ENCODE peak calls at places on chromosomes 5 and 9, in ten cellular contexts. P is stimulated activated CD8-positive, alpha-beta memory T cell treated with anti-CD3 and anti-CD28 coated beads, Interleukin-4, amount 100 ng/mL, for 4 hours; J is stimulated activated CD4-positive, alpha-beta T cell treated with anti-CD3 and anti-CD28 coated beads, Interleukin-1b, Interleukin-23, amount 100 ng/mL, for 1 hour; M is T-helper 17 cell; N is AG10803; Y is fibroblast of pulmonary artery; S is putamen; O is activated T-cell treated with anti-CD3 and anti-CD28 coated beads, Interleukin-2, amount 50 U/mL, for 1 hour; Q is GM12864; U is NCI-H748 treated with DMSO at 0.1 percent for 48 hours. C is an unnamed sample.

GRCh38 chr9:4852419-4852818 is 59.7 kb downstream of the RCL1 start:
- DNase-seq in P (no peak), J (no peak), M (no peak), N (no peak), Y (no peak), S (no peak), O (no peak), Q (no peak), U (no peak), C (no peak)

GRCh38 chr5:97737608-97738007 is 554.6 kb upstream of the RIOK2 start:
- DNase-seq in P (no peak), J (no peak), M (no peak), N (no peak), Y (no peak), S (no peak), O (no peak), Q (no peak), U (no peak), C (no peak)

GRCh38 chr9:99680191-99680590 is 141.5 kb upstream of the NR4A3 start:
- DNase-seq in P (no peak), J (no peak), M (no peak), N (peak), Y (no peak), S (no peak), O (no peak), Q (no peak), U (no peak), C (no peak)

GRCh38 chr9:124040186-124040920 is 28.8 kb downstream of the LHX2 start:
- DNase-seq in P (no peak), J (no peak), M (no peak), N (peak), Y (peak), S (no peak), O (no peak), Q (no peak), U (no peak), C (no peak)

GRCh38 chr5:41695920-41696582 is 174.2 kb downstream of the OXCT1 start:
- DNase-seq in P (no peak), J (no peak), M (no peak), N (no peak), Y (no peak), S (no peak), O (no peak), Q (no peak), U (no peak), C (peak)

GRCh38 chr5:920321-920720 is 27.6 kb downstream of the TRIP13 start:
- DNase-seq in P (no peak), J (no peak), M (no peak), N (no peak), Y (no peak), S (no peak), O (no peak), Q (no peak), U (no peak), C (no peak)

GRCh38 chr5:44827681-44828080 is 18.9 kb downstream of the MRPS30 start:
- DNase-seq in P (no peak), J (no peak), M (no peak), N (no peak), Y (no peak), S (no peak), O (no peak), Q (no peak), U (no peak), C (no peak)

GRCh38 chr9:79489241-79490000 is 82.3 kb upstream of the TLE4 start:
- DNase-seq in P (no peak), J (no peak), M (no peak), N (peak), Y (peak), S (peak), O (no peak), Q (no peak), U (no peak), C (no peak)

GRCh38 chr5:30279237-30279636 is 914.2 kb upstream of the CDH6 start:
- DNase-seq in P (no peak), J (no peak), M (no peak), N (peak), Y (peak), S (no peak), O (no peak), Q (no peak), U (no peak), C (no peak)

GRCh38 chr9:131660466-131661405 is 79.1 kb downstream of the RAPGEF1 start:
- DNase-seq in P (no peak), J (no peak), M (no peak), N (no peak), Y (no peak), S (peak), O (no peak), Q (no peak), U (no peak), C (peak)

GRCh38 chr9:76542360-76542759 is 83.4 kb downstream of the GCNT1 start:
- DNase-seq in P (no peak), J (no peak), M (no peak), N (no peak), Y (no peak), S (no peak), O (no peak), Q (no peak), U (no peak), C (no peak)

GRCh38 chr5:11878846-11879245 is 25.4 kb downstream of the CTNND2 start:
- DNase-seq in P (no peak), J (no peak), M (no peak), N (no peak), Y (no peak), S (peak), O (no peak), Q (no peak), U (no peak), C (no peak)

GRCh38 chr9:71518045-71518888 is 250.0 kb downstream of the CEMIP2 start:
- DNase-seq in P (no peak), J (no peak), M (no peak), N (peak), Y (peak), S (no peak), O (no peak), Q (no peak), U (no peak), C (no peak)

GRCh38 chr9:129408535-129409215 is 212.2 kb downstream of the C9orf50 start:
- DNase-seq in P (no peak), J (no peak), M (no peak), N (no peak), Y (no peak), S (no peak), O (no peak), Q (no peak), U (no peak), C (no peak)

GRCh38 chr5:111735829-111736228 is 21.2 kb downstream of the NREP start:
- DNase-seq in P (no peak), J (no peak), M (no peak), N (peak), Y (peak), S (no peak), O (no peak), Q (no peak), U (no peak), C (peak)

GRCh38 chr9:132507670-132508469 is 74.5 kb upstream of the BARHL1 start:
- DNase-seq in P (peak), J (peak), M (peak), N (peak), Y (peak), S (peak), O (peak), Q (peak), U (peak), C (peak)

GRCh38 chr9:102514541-102514940 is 480.6 kb upstream of the CYLC2 start:
- DNase-seq in P (no peak), J (no peak), M (no peak), N (no peak), Y (no peak), S (no peak), O (no peak), Q (no peak), U (peak), C (no peak)

GRCh38 chr9:33676746-33677505 is 118.4 kb upstream of the PRSS3 start:
- DNase-seq in P (no peak), J (peak), M (no peak), N (peak), Y (peak), S (peak), O (peak), Q (no peak), U (peak), C (peak)

GRCh38 chr5:67051164-67051563 is 145.4 kb downstream of the CD180 start:
- DNase-seq in P (no peak), J (no peak), M (no peak), N (no peak), Y (no peak), S (no peak), O (no peak), Q (no peak), U (peak), C (no peak)

GRCh38 chr5:158967566-158967965 is 132.2 kb downstream of the EBF1 start:
- DNase-seq in P (no peak), J (no peak), M (no peak), N (peak), Y (peak), S (no peak), O (no peak), Q (no peak), U (no peak), C (no peak)

GRCh38 chr9:97904725-97905124 is 17.6 kb downstream of the TRMO start:
- DNase-seq in P (no peak), J (no peak), M (peak), N (no peak), Y (no peak), S (no peak), O (peak), Q (no peak), U (no peak), C (no peak)

GRCh38 chr9:94643176-94643575 is 3.9 kb upstream of the FBP1 start:
- DNase-seq in P (no peak), J (no peak), M (no peak), N (no peak), Y (no peak), S (no peak), O (no peak), Q (no peak), U (no peak), C (no peak)

GRCh38 chr5:17021363-17021932 is 85.4 kb upstream of the MYO10 start:
- DNase-seq in P (no peak), J (no peak), M (no peak), N (no peak), Y (no peak), S (no peak), O (no peak), Q (no peak), U (no peak), C (no peak)

GRCh38 chr5:41893074-41893851 is 10.9 kb upstream of the RIMOC1 start:
- DNase-seq in P (no peak), J (no peak), M (no peak), N (no peak), Y (no peak), S (no peak), O (no peak), Q (no peak), U (no peak), C (no peak)

GRCh38 chr9:91359734-91360470 is 1.8 kb downstream of the AUH start:
- DNase-seq in P (no peak), J (no peak), M (no peak), N (no peak), Y (no peak), S (no peak), O (no peak), Q (no peak), U (no peak), C (no peak)

GRCh38 chr5:151030377-151030776 is 10.0 kb downstream of the GPX3 start:
- DNase-seq in P (no peak), J (no peak), M (no peak), N (no peak), Y (no peak), S (no peak), O (no peak), Q (no peak), U (no peak), C (no peak)

GRCh38 chr5:131644822-131645221 is 9.8 kb upstream of the RAPGEF6 start:
- DNase-seq in P (no peak), J (no peak), M (no peak), N (no peak), Y (no peak), S (no peak), O (no peak), Q (no peak), U (no peak), C (no peak)

GRCh38 chr5:171927345-171927941 is 79.0 kb downstream of the FBXW11 start:
- DNase-seq in P (no peak), J (no peak), M (no peak), N (no peak), Y (peak), S (no peak), O (no peak), Q (no peak), U (no peak), C (no peak)

GRCh38 chr9:35871514-35871913 is 1.3 kb upstream of the OR13J1 start:
- DNase-seq in P (no peak), J (no peak), M (no peak), N (no peak), Y (no peak), S (no peak), O (no peak), Q (no peak), U (no peak), C (no peak)

GRCh38 chr5:77398896-77399295 is 93.2 kb downstream of the WDR41 start:
- DNase-seq in P (no peak), J (no peak), M (no peak), N (peak), Y (no peak), S (no peak), O (no peak), Q (no peak), U (no peak), C (no peak)

GRCh38 chr5:179836225-179837019 is 15.7 kb downstream of the SQSTM1 start:
- DNase-seq in P (no peak), J (no peak), M (peak), N (no peak), Y (no peak), S (no peak), O (peak), Q (no peak), U (no peak), C (no peak)

GRCh38 chr5:94545870-94546625 is 72.4 kb downstream of the KIAA0825 start:
- DNase-seq in P (no peak), J (no peak), M (no peak), N (no peak), Y (no peak), S (no peak), O (no peak), Q (no peak), U (no peak), C (no peak)

GRCh38 chr5:40261984-40262383 is 417.7 kb upstream of the PTGER4 start:
- DNase-seq in P (no peak), J (no peak), M (no peak), N (no peak), Y (no peak), S (no peak), O (no peak), Q (no peak), U (no peak), C (no peak)

GRCh38 chr9:123863164-123863855 is 66.6 kb downstream of the DENND1A start:
- DNase-seq in P (no peak), J (no peak), M (no peak), N (peak), Y (peak), S (no peak), O (no peak), Q (no peak), U (no peak), C (no peak)

GRCh38 chr9:98168952-98169488 is 23.4 kb downstream of the CORO2A start:
- DNase-seq in P (no peak), J (no peak), M (peak), N (no peak), Y (peak), S (no peak), O (peak), Q (peak), U (no peak), C (peak)

GRCh38 chr5:178297751-178298150 is 65.1 kb upstream of the PHYKPL start:
- DNase-seq in P (no peak), J (no peak), M (no peak), N (no peak), Y (no peak), S (no peak), O (no peak), Q (no peak), U (no peak), C (no peak)